ENCODE peak calls at places on chromosomes 1 and 21, in four cellular contexts. F is stromal cell of bone marrow, U is HFF-Myc, H is kidney tubule cell. J is an unnamed sample.

GRCh38 chr1:174942547-174943255 is 57.0 kb upstream of the CACYBP start:
- DNase-seq in H (no peak), U (no peak), F (no peak), J (no peak)

GRCh38 chr1:205918955-205919746 is 24.1 kb downstream of the SLC26A9 start:
- DNase-seq in U (peak; percentile 67), H (peak; percentile 83), F (peak; percentile 73), J (peak; percentile 56)

GRCh38 chr1:63405987-63406386 is 38.6 kb downstream of the ALG6 start:
- DNase-seq in H (no peak), U (no peak), F (no peak), J (no peak)

GRCh38 chr1:21875621-21876063 is 61.5 kb downstream of the HSPG2 start:
- DNase-seq in F (no peak), U (no peak), H (no peak), J (no peak)

GRCh38 chr1:151166506-151166956 is 587 bp downstream of the SCNM1 start:
- DNase-seq in F (peak; percentile 18), H (peak; percentile 70), U (no peak), J (no peak)

GRCh38 chr1:20725189-20726106 is 7.1 kb downstream of the SH2D5 start:
- DNase-seq in H (peak; percentile 89), U (peak; percentile 61), F (peak; percentile 47), J (no peak)

GRCh38 chr1:3577711-3578432 is 33.4 kb downstream of the MEGF6 start:
- DNase-seq in U (no peak), H (peak; percentile 50), F (no peak), J (no peak)

GRCh38 chr1:201756411-201756810 is 72.5 kb upstream of the IPO9 start:
- DNase-seq in U (peak; percentile 33), F (no peak), H (peak; percentile 83), J (no peak)

GRCh38 chr21:28991861-28992525 is 684 bp downstream of the LTN1 start:
- DNase-seq in H (peak; percentile 10), F (no peak), U (no peak), J (no peak)

GRCh38 chr1:232499151-232499550 is 130.8 kb downstream of the SIPA1L2 start:
- DNase-seq in U (no peak), F (no peak), H (no peak), J (no peak)

GRCh38 chr1:158112994-158113758 is 67.5 kb upstream of the CD1D start:
- DNase-seq in U (no peak), F (no peak), H (peak; percentile 69), J (no peak)

GRCh38 chr1:207031632-207032258 is 811 bp downstream of the C1orf116 start:
- DNase-seq in U (no peak), H (no peak), F (no peak), J (no peak)

GRCh38 chr1:1827089-1827433 is 48.8 kb upstream of the NADK start:
- DNase-seq in U (no peak), H (no peak), F (no peak), J (no peak)

J was measured in AG09319.